ENCODE peak calls at places on chromosomes 16 and 17, in four cellular contexts. V is H1, T is GM12878, O is HepG2. Z is an unnamed sample.
A peak's percentile ranks its signal among the peaks of the same experiment; 100 is the strongest.

GRCh38 chr17:34826332-34826731 is 134.9 kb downstream of the CCT6B start:
- DNase-seq in O (no peak), V (no peak), T (no peak), Z (no peak)

GRCh38 chr16:25213709-25214416 is 2.9 kb upstream of the AQP8 start:
- DNase-seq in O (no peak), V (no peak), T (no peak), Z (no peak)

GRCh38 chr17:33978889-33979288 is 276.2 kb upstream of the CCL2 start:
- DNase-seq in O (no peak), V (no peak), T (no peak), Z (no peak)

GRCh38 chr16:54594646-54595381 is 308.2 kb upstream of the IRX3 start:
- DNase-seq in T (no peak), V (no peak), O (no peak), Z (no peak)

GRCh38 chr16:4556580-4556979 is 440 bp downstream of the C16orf96 start:
- DNase-seq in T (no peak), O (no peak), V (no peak), Z (no peak)

GRCh38 chr17:28963212-28963611 is 11.9 kb upstream of the PHF12 start:
- DNase-seq in T (no peak), O (no peak), V (no peak), Z (no peak)

GRCh38 chr17:39757931-39758873 is 20.5 kb downstream of the GRB7 start:
- DNase-seq in V (no peak), O (no peak), T (peak; percentile 90), Z (no peak)

GRCh38 chr16:27745348-27745747 is 195.4 kb downstream of the KATNIP start:
- DNase-seq in O (peak; percentile 10), T (no peak), V (no peak), Z (no peak)

GRCh38 chr16:72821551-72821950 is 226.4 kb downstream of the ZFHX3 start:
- DNase-seq in O (no peak), T (no peak), V (no peak), Z (no peak)

GRCh38 chr17:77242118-77242800 is 101.5 kb downstream of the SEC14L1 start:
- DNase-seq in O (no peak), V (no peak), T (no peak), Z (no peak)

GRCh38 chr17:81153340-81153803 is 11.9 kb upstream of the PVALEF start:
- DNase-seq in T (no peak), V (no peak), O (no peak), Z (no peak)

GRCh38 chr17:1227917-1228751 is 42.1 kb upstream of the BHLHA9 start:
- DNase-seq in O (no peak), V (no peak), T (peak; percentile 32), Z (no peak)

GRCh38 chr16:735982-736453 is 4.8 kb downstream of the CIAO3 start:
- DNase-seq in T (no peak), V (no peak), O (no peak), Z (no peak)

GRCh38 chr17:49814781-49815496 is 26.5 kb downstream of the KAT7 start:
- DNase-seq in O (no peak), V (no peak), T (no peak), Z (no peak)

GRCh38 chr17:20914658-20915057 is 128.2 kb downstream of the USP22 start:
- DNase-seq in T (no peak), O (no peak), V (no peak), Z (no peak)

GRCh38 chr17:76793775-76794174 is 55.9 kb downstream of the MFSD11 start:
- DNase-seq in O (peak; percentile 53), T (no peak), V (no peak), Z (peak; percentile 42)

GRCh38 chr16:20094157-20094556 is 20.5 kb upstream of the GPR139 start:
- DNase-seq in T (no peak), V (no peak), O (no peak), Z (no peak)

GRCh38 chr16:1131378-1131994 is 21.4 kb upstream of the CACNA1H start:
- DNase-seq in V (no peak), O (no peak), T (no peak), Z (no peak)

GRCh38 chr17:10198509-10199249 is at the start of gene GAS7:
- DNase-seq in T (no peak), O (no peak), V (no peak), Z (no peak)

GRCh38 chr17:1312261-1312870 is 32.9 kb downstream of the TRARG1 start:
- DNase-seq in O (peak; percentile 13), T (no peak), V (no peak), Z (peak; percentile 8)

GRCh38 chr17:20218231-20218630 is 209.1 kb downstream of the SPECC1 start:
- DNase-seq in T (no peak), V (no peak), O (no peak), Z (no peak)

GRCh38 chr17:27559996-27560481 is 70.9 kb upstream of the LGALS9 start:
- DNase-seq in O (no peak), V (no peak), T (no peak), Z (no peak)

GRCh38 chr17:41965694-41966375 is 760 bp upstream of the CNP start:
- DNase-seq in V (no peak), O (peak; percentile 88), T (no peak), Z (no peak)

GRCh38 chr16:10957771-10958486 is 13.6 kb downstream of the CLEC16A start:
- DNase-seq in T (no peak), O (no peak), V (no peak), Z (no peak)

GRCh38 chr16:1070084-1070987 is 2.2 kb upstream of the SSTR5 start:
- DNase-seq in T (no peak), O (no peak), V (no peak), Z (no peak)

GRCh38 chr16:56888806-56889205 is 23.8 kb downstream of the SLC12A3 start:
- DNase-seq in V (no peak), T (peak; percentile 61), O (no peak), Z (no peak)

GRCh38 chr16:907819-908218 is 63.0 kb downstream of the LMF1 start:
- DNase-seq in O (no peak), T (no peak), V (no peak), Z (no peak)

GRCh38 chr17:49108318-49108717 is 24.3 kb upstream of the B4GALNT2 start:
- DNase-seq in V (no peak), T (no peak), O (no peak), Z (peak; percentile 27)

GRCh38 chr17:49567871-49568694 is 7.6 kb upstream of the NXPH3 start:
- DNase-seq in T (no peak), O (peak; percentile 82), V (no peak), Z (no peak)

GRCh38 chr17:82315703-82316358 is 1.6 kb downstream of the CD7 start:
- DNase-seq in T (no peak), V (no peak), O (no peak), Z (no peak)

GRCh38 chr16:86932130-86932982 is 354.0 kb downstream of the FOXL1 start:
- DNase-seq in T (no peak), V (no peak), O (no peak), Z (no peak)

GRCh38 chr17:83085103-83085502 is 5.7 kb downstream of the METRNL start:
- DNase-seq in O (no peak), T (no peak), V (no peak), Z (no peak)

GRCh38 chr16:1158456-1159324 is 5.8 kb downstream of the CACNA1H start:
- DNase-seq in V (no peak), T (no peak), O (peak; percentile 40), Z (no peak)

GRCh38 chr16:46762583-46762982 is 14.4 kb upstream of the MYLK3 start:
- DNase-seq in O (no peak), T (no peak), V (no peak), Z (no peak)

GRCh38 chr16:69150146-69150865 is 17.9 kb downstream of the UTP4 start:
- DNase-seq in V (no peak), O (peak; percentile 68), T (no peak), Z (no peak)

GRCh38 chr17:17750881-17751280 is 69.6 kb downstream of the RAI1 start:
- DNase-seq in O (no peak), T (peak; percentile 47), V (no peak), Z (no peak)

GRCh38 chr17:14308965-14309879 is 8.3 kb downstream of the HS3ST3B1 start:
- DNase-seq in O (peak; percentile 94), V (peak; percentile 97), T (no peak), Z (no peak)

GRCh38 chr16:8583199-8583598 is 7.1 kb downstream of the TMEM114 start:
- DNase-seq in O (no peak), V (no peak), T (no peak), Z (no peak)
- H3K27me3 ChIP-seq in O (peaks cover 28% of the 10 kb centered on the region), V (no peaks in the 10 kb centered on the region), T (no peaks in the 10 kb centered on the region), Z (peaks cover 43% of the 10 kb centered on the region)

GRCh38 chr17:57295526-57296023 is 39.3 kb downstream of the MSI2 start:
- DNase-seq in V (no peak), T (no peak), O (no peak), Z (no peak)

GRCh38 chr17:57296231-57296630 is 39.9 kb downstream of the MSI2 start:
- DNase-seq in T (no peak), V (no peak), O (no peak), Z (no peak)

GRCh38 chr17:57294075-57294474 is 37.8 kb downstream of the MSI2 start:
- DNase-seq in O (no peak), T (no peak), V (no peak), Z (no peak)

GRCh38 chr17:57293077-57293476 is 36.8 kb downstream of the MSI2 start:
- DNase-seq in T (no peak), O (peak; percentile 92), V (no peak), Z (no peak)

GRCh38 chr17:57294629-57295501 is 38.5 kb downstream of the MSI2 start:
- DNase-seq in V (no peak), O (peak; percentile 21), T (no peak), Z (no peak)
- TF ChIP-seq SUZ12 in V (no peak), O (no peak), T (no peak), Z (no peak)

GRCh38 chr16:53093162-53093744 is 38.5 kb downstream of the CHD9 start:
- DNase-seq in O (no peak), T (no peak), V (no peak), Z (no peak)

GRCh38 chr16:53090271-53090590 is 35.4 kb downstream of the CHD9 start:
- DNase-seq in V (no peak), T (no peak), O (no peak), Z (no peak)

GRCh38 chr16:53089434-53090270 is 34.9 kb downstream of the CHD9 start:
- DNase-seq in V (no peak), T (no peak), O (peak; percentile 21), Z (peak; percentile 71)

GRCh38 chr16:53090591-53091507 is 36.1 kb downstream of the CHD9 start:
- DNase-seq in T (peak; percentile 59), V (no peak), O (peak; percentile 46), Z (no peak)

GRCh38 chr16:53091508-53092211 is 36.9 kb downstream of the CHD9 start:
- DNase-seq in T (peak; percentile 72), O (no peak), V (no peak), Z (peak; percentile 91)
- H3K4me3 ChIP-seq in T (peak overlapping the region; percentile 55), O (no peak overlapping the region), V (peak overlapping the region; percentile 35), Z (no peak overlapping the region)

DNA sequence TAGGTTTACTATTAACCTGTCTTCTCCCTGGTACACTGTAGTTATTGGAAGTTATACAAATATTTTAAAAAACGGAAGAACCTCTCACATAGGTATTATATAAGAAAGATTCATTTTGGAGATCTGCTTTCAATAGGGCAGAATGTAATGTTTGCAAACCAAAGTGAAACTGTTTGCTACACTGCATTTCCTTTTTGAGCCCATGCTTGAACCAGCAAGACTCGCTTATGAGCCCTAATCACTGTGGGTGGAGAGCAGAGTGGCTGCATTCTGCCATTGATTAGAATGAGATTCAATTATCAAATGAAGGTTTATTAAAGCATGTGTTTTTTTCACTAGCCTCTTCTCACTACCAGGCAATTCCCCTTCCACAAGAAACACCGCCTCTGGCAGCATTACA is 589.7 kb downstream of the CDH11 start:
- DNase-seq in T (no peak), O (no peak), V (no peak), Z (no peak)
- H3K27me3 ChIP-seq in T (no peaks in the 10 kb centered on the region), O (no peaks in the 10 kb centered on the region), V (no peaks in the 10 kb centered on the region), Z (no peaks in the 10 kb centered on the region)